ENCODE peak calls at places on chromosomes 16 and 17, in six cellular contexts. One of them, this sample, is unnamed.

GRCh38 chr17:35871415-35871814 is 2.7 kb upstream of the HEATR9 start:
- DNase-seq in left lung: no peak
- DNase-seq in IMR-90: no peak
- DNase-seq in heart right ventricle: no peak
- DNase-seq in AG10803: no peak
- DNase-seq in esophagus muscularis mucosa: no peak
- DNase-seq in this sample: no peak

GRCh38 chr17:62189377-62189776 is 124.3 kb upstream of the MED13 start:
- DNase-seq in esophagus muscularis mucosa: no peak
- DNase-seq in heart right ventricle: no peak
- DNase-seq in IMR-90: no peak
- DNase-seq in AG10803: no peak
- DNase-seq in left lung: no peak
- DNase-seq in this sample: no peak

GRCh38 chr17:55659661-55660060 is 63.0 kb downstream of the TMEM100 start:
- DNase-seq in left lung: no peak
- DNase-seq in heart right ventricle: no peak
- DNase-seq in AG10803: no peak
- DNase-seq in IMR-90: no peak
- DNase-seq in esophagus muscularis mucosa: no peak
- DNase-seq in this sample: no peak

GRCh38 chr17:20116683-20117309 is 107.6 kb downstream of the SPECC1 start:
- DNase-seq in IMR-90: peak; percentile 41
- DNase-seq in left lung: no peak
- DNase-seq in esophagus muscularis mucosa: no peak
- DNase-seq in heart right ventricle: no peak
- DNase-seq in AG10803: peak; percentile 50
- DNase-seq in this sample: peak; percentile 68

GRCh38 chr17:33389506-33390141 is 96.5 kb upstream of the ASIC2 start:
- DNase-seq in esophagus muscularis mucosa: no peak
- DNase-seq in left lung: no peak
- DNase-seq in AG10803: peak; percentile 69
- DNase-seq in IMR-90: no peak
- DNase-seq in heart right ventricle: no peak
- DNase-seq in this sample: peak; percentile 0

GRCh38 chr16:53372942-53373871 is 61.1 kb upstream of the RBL2 start:
- DNase-seq in esophagus muscularis mucosa: no peak
- DNase-seq in heart right ventricle: no peak
- DNase-seq in IMR-90: no peak
- DNase-seq in AG10803: no peak
- DNase-seq in left lung: peak; percentile 95
- DNase-seq in this sample: no peak

GRCh38 chr16:3056336-3057180 is 8.9 kb upstream of the IL32 start:
- DNase-seq in heart right ventricle: no peak
- DNase-seq in AG10803: no peak
- DNase-seq in left lung: peak; percentile 69
- DNase-seq in esophagus muscularis mucosa: no peak
- DNase-seq in IMR-90: no peak
- DNase-seq in this sample: no peak

GRCh38 chr17:61843435-61843834 is 19.9 kb downstream of the BRIP1 start:
- DNase-seq in esophagus muscularis mucosa: no peak
- DNase-seq in IMR-90: no peak
- DNase-seq in AG10803: no peak
- DNase-seq in left lung: no peak
- DNase-seq in heart right ventricle: no peak
- DNase-seq in this sample: no peak

GRCh38 chr17:75749545-75750389 is 15.2 kb downstream of the GALK1 start:
- DNase-seq in left lung: peak; percentile 98
- DNase-seq in IMR-90: peak; percentile 52
- DNase-seq in AG10803: peak; percentile 61
- DNase-seq in esophagus muscularis mucosa: peak; percentile 97
- DNase-seq in heart right ventricle: peak; percentile 88
- DNase-seq in this sample: peak; percentile 61

GRCh38 chr17:55249861-55250260 is 14.9 kb upstream of the HLF start:
- DNase-seq in heart right ventricle: no peak
- DNase-seq in AG10803: no peak
- DNase-seq in esophagus muscularis mucosa: no peak
- DNase-seq in IMR-90: no peak
- DNase-seq in left lung: no peak
- DNase-seq in this sample: no peak

GRCh38 chr16:70395345-70395901 is 43.5 kb downstream of the ST3GAL2 start:
- DNase-seq in AG10803: peak; percentile 26
- DNase-seq in IMR-90: peak; percentile 22
- DNase-seq in left lung: peak; percentile 95
- DNase-seq in heart right ventricle: peak; percentile 76
- DNase-seq in esophagus muscularis mucosa: no peak
- DNase-seq in this sample: peak; percentile 59

GRCh38 chr17:67902531-67903231 is 77.4 kb downstream of the BPTF start:
- DNase-seq in esophagus muscularis mucosa: no peak
- DNase-seq in heart right ventricle: no peak
- DNase-seq in IMR-90: no peak
- DNase-seq in AG10803: no peak
- DNase-seq in left lung: no peak
- DNase-seq in this sample: no peak

GRCh38 chr17:57935833-57936807 is 19.1 kb downstream of the CUEDC1 start:
- DNase-seq in AG10803: peak; percentile 87
- DNase-seq in left lung: no peak
- DNase-seq in esophagus muscularis mucosa: no peak
- DNase-seq in heart right ventricle: peak; percentile 67
- DNase-seq in IMR-90: peak; percentile 55
- DNase-seq in this sample: peak; percentile 49

GRCh38 chr17:32947736-32948135 is 19.8 kb downstream of the TMEM98 start:
- DNase-seq in heart right ventricle: no peak
- DNase-seq in left lung: no peak
- DNase-seq in esophagus muscularis mucosa: no peak
- DNase-seq in IMR-90: no peak
- DNase-seq in AG10803: no peak
- DNase-seq in this sample: no peak

GRCh38 chr17:43547189-43547550 is 1.0 kb upstream of the ETV4 start:
- DNase-seq in left lung: no peak
- DNase-seq in AG10803: no peak
- DNase-seq in IMR-90: no peak
- DNase-seq in esophagus muscularis mucosa: no peak
- DNase-seq in heart right ventricle: no peak
- DNase-seq in this sample: no peak

DNA sequence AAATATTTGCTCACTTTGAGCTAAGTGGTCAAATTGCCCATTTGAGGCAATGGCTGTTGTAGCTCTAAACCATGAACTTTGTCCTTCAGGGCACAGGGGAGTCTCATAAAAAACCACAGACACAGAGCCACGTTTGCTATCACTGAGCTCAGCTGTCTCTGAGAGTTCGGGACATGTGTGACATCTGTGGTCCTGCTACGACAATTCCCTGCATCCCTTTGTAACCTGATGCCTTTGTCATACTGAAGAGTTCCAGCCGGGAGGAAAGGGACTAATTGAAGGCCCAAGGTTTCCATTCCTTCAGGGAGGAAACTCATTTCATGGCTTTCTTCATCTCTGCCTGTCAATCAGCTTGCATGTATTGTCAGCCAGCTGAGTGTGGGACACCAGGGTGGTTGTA is 599.4 kb upstream of the CDH5 start:
- DNase-seq in IMR-90: no peak
- DNase-seq in left lung: no peak
- DNase-seq in heart right ventricle: no peak
- DNase-seq in AG10803: no peak
- DNase-seq in esophagus muscularis mucosa: no peak
- DNase-seq in this sample: no peak
- TF ChIP-seq CTCF in IMR-90: no peak
- TF ChIP-seq CTCF in left lung: no peak
- TF ChIP-seq CTCF in heart right ventricle: no peak
- TF ChIP-seq CTCF in AG10803: no peak
- TF ChIP-seq CTCF in esophagus muscularis mucosa: no peak
- TF ChIP-seq CTCF in this sample: no peak

DNA sequence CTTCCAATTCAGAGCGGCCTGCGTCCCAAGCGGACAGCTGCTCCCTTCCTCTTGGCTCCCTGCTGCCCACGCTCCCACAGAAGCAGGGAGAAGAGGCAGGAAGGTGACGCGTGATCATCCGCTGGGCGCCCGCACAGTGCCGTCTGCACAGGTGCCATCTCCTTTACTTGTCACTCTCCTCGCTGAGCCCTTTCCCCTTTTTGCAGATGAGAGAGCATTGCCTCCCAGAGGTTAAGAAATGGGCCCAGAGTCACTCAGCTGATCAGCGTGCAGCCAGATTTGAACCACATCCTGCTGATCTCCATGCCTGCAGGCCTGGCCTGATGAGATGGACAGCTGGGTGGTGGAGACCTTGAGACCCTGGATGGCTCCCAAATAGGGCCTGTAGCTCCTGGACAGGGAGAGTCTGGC is 299.8 kb downstream of the SEC14L1 start:
- DNase-seq in IMR-90: no peak
- DNase-seq in heart right ventricle: no peak
- DNase-seq in AG10803: no peak
- DNase-seq in esophagus muscularis mucosa: no peak
- DNase-seq in left lung: no peak
- DNase-seq in this sample: no peak
- H3K4me3 ChIP-seq in IMR-90: no peak overlapping the region
- H3K4me3 ChIP-seq in heart right ventricle: no peak overlapping the region
- H3K4me3 ChIP-seq in AG10803: no peak overlapping the region
- H3K4me3 ChIP-seq in esophagus muscularis mucosa: no peak overlapping the region
- H3K4me3 ChIP-seq in left lung: no peak overlapping the region
- H3K4me3 ChIP-seq in this sample: no peak overlapping the region

GRCh38 chr17:27747462-27748359 is 52.6 kb downstream of the NOS2 start:
- DNase-seq in left lung: no peak
- DNase-seq in esophagus muscularis mucosa: no peak
- DNase-seq in AG10803: no peak
- DNase-seq in IMR-90: no peak
- DNase-seq in heart right ventricle: no peak
- DNase-seq in this sample: no peak
- TF ChIP-seq CTCF in left lung: no peak
- TF ChIP-seq CTCF in esophagus muscularis mucosa: no peak
- TF ChIP-seq CTCF in AG10803: peak; percentile 34
- TF ChIP-seq CTCF in IMR-90: peak; percentile 15
- TF ChIP-seq CTCF in heart right ventricle: no peak
- TF ChIP-seq CTCF in this sample: peak; percentile 6

GRCh38 chr16:966505-966904 is 4.3 kb downstream of the LMF1 start:
- DNase-seq in AG10803: no peak
- DNase-seq in left lung: peak; percentile 61
- DNase-seq in heart right ventricle: no peak
- DNase-seq in IMR-90: no peak
- DNase-seq in esophagus muscularis mucosa: no peak
- DNase-seq in this sample: no peak

GRCh38 chr16:965487-965886 is 5.3 kb downstream of the LMF1 start:
- DNase-seq in IMR-90: no peak
- DNase-seq in AG10803: no peak
- DNase-seq in heart right ventricle: no peak
- DNase-seq in left lung: no peak
- DNase-seq in esophagus muscularis mucosa: no peak
- DNase-seq in this sample: no peak

GRCh38 chr16:966035-966434 is 4.7 kb downstream of the LMF1 start:
- DNase-seq in esophagus muscularis mucosa: no peak
- DNase-seq in AG10803: no peak
- DNase-seq in IMR-90: no peak
- DNase-seq in heart right ventricle: no peak
- DNase-seq in left lung: peak; percentile 69
- DNase-seq in this sample: no peak

GRCh38 chr16:963913-964695 is 6.7 kb downstream of the LMF1 start:
- DNase-seq in esophagus muscularis mucosa: no peak
- DNase-seq in AG10803: no peak
- DNase-seq in IMR-90: no peak
- DNase-seq in left lung: peak; percentile 59
- DNase-seq in heart right ventricle: no peak
- DNase-seq in this sample: peak; percentile 30

GRCh38 chr16:964696-965395 is 5.9 kb downstream of the LMF1 start:
- DNase-seq in AG10803: no peak
- DNase-seq in left lung: peak; percentile 81
- DNase-seq in esophagus muscularis mucosa: no peak
- DNase-seq in heart right ventricle: no peak
- DNase-seq in IMR-90: no peak
- DNase-seq in this sample: peak; percentile 74
- H3K4me3 ChIP-seq in AG10803: no peak overlapping the region
- H3K4me3 ChIP-seq in left lung: no peak overlapping the region
- H3K4me3 ChIP-seq in esophagus muscularis mucosa: no peak overlapping the region
- H3K4me3 ChIP-seq in heart right ventricle: no peak overlapping the region
- H3K4me3 ChIP-seq in IMR-90: no peak overlapping the region
- H3K4me3 ChIP-seq in this sample: peak overlapping the region; percentile 40

DNA sequence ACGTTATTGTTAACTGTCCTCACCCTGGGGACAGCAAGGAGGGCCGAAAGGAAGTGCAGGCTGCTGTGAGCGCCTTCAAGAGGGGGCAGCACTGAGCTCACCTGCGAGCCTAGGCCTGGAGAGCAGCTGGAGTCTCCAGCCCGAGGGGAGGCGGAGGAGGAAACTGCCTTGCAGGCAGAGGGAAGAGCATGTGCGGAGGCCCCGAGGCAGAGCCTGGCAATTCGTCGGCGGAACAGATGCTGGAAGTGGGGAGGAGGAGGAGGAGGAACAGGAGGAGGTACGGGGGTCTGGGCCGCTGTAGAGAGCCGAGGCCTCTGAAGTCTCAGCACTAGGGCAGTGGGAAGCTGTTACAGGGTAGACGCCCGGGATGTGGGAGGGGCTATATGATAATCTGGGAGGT is 49.6 kb upstream of the PLCG2 start:
- DNase-seq in heart right ventricle: no peak
- DNase-seq in AG10803: no peak
- DNase-seq in left lung: no peak
- DNase-seq in IMR-90: no peak
- DNase-seq in esophagus muscularis mucosa: no peak
- DNase-seq in this sample: no peak
- TF ChIP-seq CTCF in heart right ventricle: no peak
- TF ChIP-seq CTCF in AG10803: no peak
- TF ChIP-seq CTCF in left lung: no peak
- TF ChIP-seq CTCF in IMR-90: no peak
- TF ChIP-seq CTCF in esophagus muscularis mucosa: no peak
- TF ChIP-seq CTCF in this sample: no peak

This sample was measured in foreskin fibroblast.